ENCODE peak calls at places on chromosomes 5 and 9, in nine cellular contexts. H, T, U, W, O, G, E, R and B are unnamed samples.

GRCh38 chr5:83586874-83587776 is 115.6 kb downstream of the VCAN start:
- DNase-seq in H (no peak), T (no peak), U (no peak), W (peak), O (no peak), G (no peak), E (no peak), R (no peak), B (no peak)

GRCh38 chr9:81575976-81576375 is 113.4 kb downstream of the TLE1 start:
- DNase-seq in H (no peak), T (no peak), U (no peak), W (peak), O (no peak), G (no peak), E (no peak), R (no peak), B (peak)

GRCh38 chr5:11903614-11904269 is 504 bp downstream of the CTNND2 start:
- DNase-seq in H (no peak), T (peak), U (peak), W (peak), O (peak), G (no peak), E (no peak), R (no peak), B (peak)

GRCh38 chr5:125486634-125487033 is 740.2 kb upstream of the ZNF608 start:
- DNase-seq in H (no peak), T (no peak), U (no peak), W (peak), O (no peak), G (no peak), E (peak), R (peak), B (peak)

GRCh38 chr9:16986441-16987387 is 116.2 kb upstream of the BNC2 start:
- DNase-seq in H (no peak), T (no peak), U (no peak), W (no peak), O (no peak), G (no peak), E (no peak), R (peak), B (peak)

GRCh38 chr9:84647699-84648098 is 21.8 kb upstream of the NTRK2 start:
- DNase-seq in H (no peak), T (no peak), U (no peak), W (no peak), O (no peak), G (no peak), E (no peak), R (no peak), B (no peak)

GRCh38 chr5:135451581-135452360 is at the start of gene TIFAB:
- DNase-seq in H (no peak), T (no peak), U (no peak), W (no peak), O (no peak), G (no peak), E (no peak), R (no peak), B (no peak)

GRCh38 chr5:179371681-179372675 is 26.7 kb upstream of the ADAMTS2 start:
- DNase-seq in H (no peak), T (no peak), U (peak), W (no peak), O (peak), G (no peak), E (no peak), R (no peak), B (no peak)

GRCh38 chr5:31783762-31784161 is 144.8 kb downstream of the PDZD2 start:
- DNase-seq in H (no peak), T (no peak), U (no peak), W (peak), O (no peak), G (no peak), E (no peak), R (no peak), B (no peak)

GRCh38 chr9:75664597-75664996 is 225.9 kb upstream of the PCSK5 start:
- DNase-seq in H (no peak), T (no peak), U (peak), W (peak), O (no peak), G (no peak), E (no peak), R (no peak), B (no peak)

GRCh38 chr5:73311291-73312110 is 137.1 kb downstream of the FOXD1 start:
- DNase-seq in H (no peak), T (peak), U (no peak), W (peak), O (peak), G (no peak), E (peak), R (peak), B (peak)

GRCh38 chr9:96219615-96220257 is 82.2 kb downstream of the HSD17B3 start:
- DNase-seq in H (peak), T (peak), U (peak), W (peak), O (peak), G (no peak), E (no peak), R (no peak), B (no peak)

GRCh38 chr5:10860645-10861455 is 99.8 kb upstream of the DAP start:
- DNase-seq in H (no peak), T (no peak), U (no peak), W (no peak), O (no peak), G (no peak), E (no peak), R (peak), B (peak)

GRCh38 chr5:138282918-138283742 is 8.7 kb upstream of the GFRA3 start:
- DNase-seq in H (no peak), T (no peak), U (peak), W (peak), O (peak), G (no peak), E (peak), R (peak), B (peak)

GRCh38 chr9:129033216-129033615 is 3.2 kb upstream of the MIGA2 start:
- DNase-seq in H (no peak), T (no peak), U (no peak), W (no peak), O (no peak), G (no peak), E (no peak), R (no peak), B (no peak)

GRCh38 chr5:109199294-109199693 is 210.5 kb downstream of the PJA2 start:
- DNase-seq in H (no peak), T (no peak), U (no peak), W (no peak), O (no peak), G (no peak), E (no peak), R (no peak), B (no peak)